ENCODE peak calls at places on chromosome 5, in eight cellular contexts. R, Z, I, S, O, V, X and N are unnamed samples.

GRCh38 chr5:149615976-149616375 is 34.7 kb downstream of the ARHGEF37 start:
- DNase-seq in O (no peak), Z (no peak), X (no peak), R (no peak), I (no peak), V (no peak), S (no peak), N (no peak)

GRCh38 chr5:135232958-135233357 is 166.1 kb downstream of the MACROH2A1 start:
- DNase-seq in S (no peak), I (no peak), R (no peak), O (no peak), V (no peak), Z (no peak), X (no peak), N (no peak)

GRCh38 chr5:142685418-142686209 is at the start of gene FGF1:
- DNase-seq in S (no peak), I (no peak), V (peak; percentile 70), O (no peak), X (no peak), Z (no peak), R (no peak), N (peak; percentile 57)

GRCh38 chr5:143806568-143806967 is 5.4 kb upstream of the HMHB1 start:
- DNase-seq in O (no peak), V (no peak), Z (no peak), R (no peak), S (no peak), I (no peak), X (no peak), N (no peak)

GRCh38 chr5:979100-979817 is 29.3 kb upstream of the NKD2 start:
- DNase-seq in I (no peak), Z (no peak), X (no peak), S (no peak), R (no peak), V (no peak), O (no peak), N (no peak)

GRCh38 chr5:17132444-17133083 is 84.9 kb upstream of the BASP1 start:
- DNase-seq in S (peak; percentile 66), X (no peak), O (no peak), I (peak; percentile 43), R (peak; percentile 43), Z (no peak), V (peak; percentile 55), N (peak; percentile 95)

GRCh38 chr5:94928891-94929290 is 310.4 kb downstream of the SLF1 start:
- DNase-seq in I (no peak), R (no peak), V (no peak), O (no peak), Z (no peak), S (no peak), X (no peak), N (no peak)

GRCh38 chr5:4563400-4563799 is 576.7 kb upstream of the ADAMTS16 start:
- DNase-seq in Z (no peak), I (no peak), X (no peak), V (no peak), R (no peak), S (no peak), O (no peak), N (no peak)

GRCh38 chr5:148558892-148559291 is 95.4 kb downstream of the HTR4 start:
- DNase-seq in R (no peak), O (no peak), V (no peak), S (no peak), X (no peak), I (no peak), Z (no peak), N (no peak)

GRCh38 chr5:3194684-3195083 is 400.9 kb upstream of the IRX1 start:
- DNase-seq in Z (no peak), R (no peak), V (no peak), O (no peak), S (no peak), X (no peak), I (no peak), N (no peak)

GRCh38 chr5:83924171-83924570 is 203.5 kb upstream of the HAPLN1 start:
- DNase-seq in I (no peak), S (no peak), X (no peak), O (no peak), R (no peak), Z (no peak), V (peak; percentile 52), N (no peak)

GRCh38 chr5:173689713-173690360 is 73.4 kb upstream of the BOD1 start:
- DNase-seq in S (no peak), X (no peak), V (no peak), I (no peak), Z (no peak), O (no peak), R (no peak), N (no peak)

GRCh38 chr5:144405986-144406385 is 235.3 kb downstream of the KCTD16 start:
- DNase-seq in S (no peak), V (no peak), X (no peak), O (no peak), Z (no peak), I (no peak), R (no peak), N (no peak)